ENCODE peak calls at places on chromosomes 1 and 21, in six cellular contexts. E is left ventricle myocardium inferior, N is kidney epithelial cell, K is GM12864, M is OCI-LY7, P is AG04450. O is an unnamed sample.

GRCh38 chr1:152218762-152219436 is 5.1 kb downstream of the HRNR start:
- DNase-seq in E (no peak), M (no peak), P (no peak), K (no peak), N (no peak), O (no peak)

GRCh38 chr1:181541947-181542346 is 58.6 kb downstream of the CACNA1E start:
- DNase-seq in N (no peak), E (no peak), P (no peak), K (no peak), M (no peak), O (no peak)

GRCh38 chr1:53584446-53585102 is 125.4 kb downstream of the DMRTB1 start:
- DNase-seq in E (no peak), N (no peak), K (no peak), P (no peak), M (peak), O (no peak)

GRCh38 chr1:200118779-200119505 is 91.4 kb downstream of the NR5A2 start:
- DNase-seq in M (peak), E (no peak), N (no peak), P (no peak), K (no peak), O (no peak)

GRCh38 chr1:210232524-210233215 is at the start of gene SERTAD4:
- DNase-seq in K (no peak), M (no peak), N (no peak), P (no peak), E (peak), O (no peak)

GRCh38 chr1:160078392-160079195 is 2.7 kb upstream of the KCNJ9 start:
- DNase-seq in P (no peak), K (no peak), E (no peak), M (peak), N (no peak), O (no peak)

GRCh38 chr1:106986603-106987002 is 69.9 kb upstream of the PRMT6 start:
- DNase-seq in K (no peak), M (no peak), N (no peak), E (no peak), P (no peak), O (no peak)

GRCh38 chr1:49333946-49334345 is 557.3 kb upstream of the BEND5 start:
- DNase-seq in N (no peak), M (no peak), E (no peak), P (no peak), K (no peak), O (no peak)

GRCh38 chr21:37001446-37001845 is 5.1 kb upstream of the RIPPLY3 start:
- DNase-seq in M (no peak), E (no peak), P (no peak), K (no peak), N (no peak), O (no peak)

GRCh38 chr1:226098870-226099832 is 36.6 kb downstream of the H3-3A start:
- DNase-seq in K (no peak), P (no peak), N (no peak), E (no peak), M (no peak), O (no peak)

GRCh38 chr1:229557913-229558414 is 543 bp downstream of the ABCB10 start:
- DNase-seq in P (no peak), N (no peak), E (peak), K (no peak), M (peak), O (no peak)

GRCh38 chr1:245837741-245838140 is 669.3 kb downstream of the SMYD3 start:
- DNase-seq in K (no peak), N (peak), E (no peak), P (no peak), M (no peak), O (no peak)

GRCh38 chr1:31977361-31978131 is 36.1 kb upstream of the KHDRBS1 start:
- DNase-seq in N (no peak), M (peak), P (peak), E (no peak), K (no peak), O (no peak)

GRCh38 chr21:23488245-23488644 is 2119.0 kb downstream of the MRPL39 start:
- DNase-seq in M (no peak), E (no peak), K (no peak), N (no peak), P (no peak), O (no peak)

GRCh38 chr1:25148673-25149300 is 83.5 kb downstream of the SYF2 start:
- DNase-seq in P (no peak), M (peak), K (peak), N (no peak), E (no peak), O (no peak)

GRCh38 chr21:41482321-41482720 is 25.6 kb downstream of the TMPRSS2 start:
- DNase-seq in P (peak), M (no peak), K (no peak), E (no peak), N (no peak), O (no peak)

GRCh38 chr1:223702735-223703667 is 9.3 kb upstream of the CAPN2 start:
- DNase-seq in E (no peak), M (no peak), N (no peak), K (no peak), P (no peak), O (no peak)

GRCh38 chr1:210629276-210629675 is 300.6 kb downstream of the HHAT start:
- DNase-seq in P (no peak), M (no peak), K (no peak), E (no peak), N (no peak), O (no peak)

GRCh38 chr1:221708076-221708571 is 33.8 kb downstream of the DUSP10 start:
- DNase-seq in M (no peak), K (peak), N (no peak), P (no peak), E (no peak), O (no peak)

GRCh38 chr1:160838876-160839275 is 23.8 kb downstream of the CD244 start:
- DNase-seq in K (no peak), M (no peak), N (no peak), P (no peak), E (no peak), O (no peak)

GRCh38 chr1:20359451-20360330 is 69.0 kb downstream of the VWA5B1 start:
- DNase-seq in N (no peak), M (peak), E (no peak), P (no peak), K (no peak), O (no peak)

GRCh38 chr1:41160498-41161110 is 81.5 kb downstream of the SCMH1 start:
- DNase-seq in E (no peak), P (no peak), M (no peak), N (no peak), K (no peak), O (no peak)

GRCh38 chr1:237864338-237865244 is 26.1 kb downstream of the ZP4 start:
- DNase-seq in M (no peak), K (no peak), E (peak), P (no peak), N (peak), O (peak)

GRCh38 chr1:162690672-162691434 is 58.6 kb downstream of the DDR2 start:
- DNase-seq in M (no peak), E (peak), P (peak), K (no peak), N (no peak), O (no peak)

GRCh38 chr1:46466477-46467182 is 23.0 kb upstream of the DMBX1 start:
- DNase-seq in E (peak), K (no peak), P (no peak), M (no peak), N (no peak), O (no peak)

GRCh38 chr1:115299266-115299665 is 38.8 kb downstream of the NGF start:
- DNase-seq in E (no peak), K (no peak), P (no peak), N (no peak), M (no peak), O (no peak)

GRCh38 chr1:171597203-171597602 is 24.8 kb upstream of the MYOCOS start:
- DNase-seq in M (no peak), E (no peak), K (no peak), N (no peak), P (no peak), O (no peak)

GRCh38 chr1:236141447-236142357 is 637 bp upstream of the GPR137B start:
- DNase-seq in E (no peak), P (no peak), M (peak), K (no peak), N (no peak), O (no peak)

GRCh38 chr1:184513966-184514365 is 127.1 kb downstream of the C1orf21 start:
- DNase-seq in E (no peak), N (peak), P (no peak), K (no peak), M (no peak), O (peak)

GRCh38 chr1:166927701-166928100 is 47.6 kb downstream of the ILDR2 start:
- DNase-seq in M (no peak), N (no peak), E (no peak), K (no peak), P (no peak), O (no peak)

GRCh38 chr1:7224644-7225043 is 439.4 kb downstream of the CAMTA1 start:
- DNase-seq in M (no peak), N (no peak), K (no peak), E (no peak), P (no peak), O (no peak)

GRCh38 chr1:119784127-119784781 is 15.5 kb upstream of the HMGCS2 start:
- DNase-seq in E (peak), K (no peak), M (no peak), P (no peak), N (no peak), O (no peak)

GRCh38 chr1:6961905-6962304 is 176.7 kb downstream of the CAMTA1 start:
- DNase-seq in E (no peak), N (no peak), K (no peak), M (no peak), P (no peak), O (no peak)

GRCh38 chr1:94658221-94658620 is 116.7 kb upstream of the F3 start:
- DNase-seq in N (no peak), E (peak), K (no peak), P (no peak), M (no peak), O (no peak)

GRCh38 chr1:228344631-228345072 is 62.0 kb downstream of the TRIM11 start:
- DNase-seq in P (no peak), M (no peak), N (no peak), K (no peak), E (peak), O (no peak)

GRCh38 chr1:237032029-237032428 is 10.0 kb upstream of the RYR2 start:
- DNase-seq in E (no peak), M (no peak), P (no peak), N (no peak), K (no peak), O (no peak)

GRCh38 chr1:178341218-178341956 is 155.4 kb downstream of the CLEC20A start:
- DNase-seq in P (peak), M (no peak), E (peak), N (peak), K (no peak), O (peak)

GRCh38 chr1:3956527-3957170 is 56.6 kb upstream of the C1orf174 start:
- DNase-seq in P (no peak), M (no peak), E (no peak), K (no peak), N (peak), O (peak)

GRCh38 chr21:37449302-37449937 is 82.8 kb downstream of the DYRK1A start:
- DNase-seq in M (no peak), K (no peak), E (no peak), P (no peak), N (no peak), O (no peak)

GRCh38 chr1:61602663-61603062 is 122.3 kb downstream of the TM2D1 start:
- DNase-seq in E (no peak), M (no peak), P (no peak), K (no peak), N (no peak), O (no peak)

GRCh38 chr21:43355925-43356289 is 71.0 kb downstream of the SIK1 start:
- DNase-seq in K (no peak), E (no peak), P (no peak), M (peak), N (no peak), O (no peak)
- TF ChIP-seq CTCF in K (peak), E (no peak), P (no peak), M (peak), N (no peak), O (no peak)

DNA sequence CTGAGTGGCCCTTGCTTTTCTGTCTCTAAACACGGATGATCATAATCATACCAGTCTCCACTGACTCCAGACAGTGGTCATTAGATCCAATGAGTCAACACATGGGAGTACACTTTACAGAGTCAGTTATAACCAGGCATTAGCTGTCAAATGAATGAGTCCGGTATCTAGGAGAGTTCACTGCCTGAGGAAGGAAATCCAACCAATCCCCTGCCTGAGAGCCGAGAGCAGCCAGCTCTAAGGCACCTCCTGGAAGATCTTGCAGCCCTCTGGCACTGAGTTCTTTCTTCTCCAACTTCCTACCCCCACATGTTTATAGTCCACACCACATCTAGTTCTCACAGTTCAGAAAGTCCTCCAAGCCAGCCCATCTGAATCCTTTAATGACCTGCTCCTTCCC is 29.4 kb upstream of the RBM15 start:
- DNase-seq in K (no peak), N (peak), E (no peak), M (no peak), P (peak), O (no peak)
- TF ChIP-seq CTCF in K (no peak), N (peak), E (no peak), M (no peak), P (peak), O (peak)

GRCh38 chr1:214549604-214550338 is 1.6 kb downstream of the PTPN14 start:
- DNase-seq in E (no peak), N (no peak), P (no peak), K (no peak), M (no peak), O (no peak)
- TF ChIP-seq CTCF in E (peak), N (peak), P (peak), K (no peak), M (no peak), O (peak)

DNA sequence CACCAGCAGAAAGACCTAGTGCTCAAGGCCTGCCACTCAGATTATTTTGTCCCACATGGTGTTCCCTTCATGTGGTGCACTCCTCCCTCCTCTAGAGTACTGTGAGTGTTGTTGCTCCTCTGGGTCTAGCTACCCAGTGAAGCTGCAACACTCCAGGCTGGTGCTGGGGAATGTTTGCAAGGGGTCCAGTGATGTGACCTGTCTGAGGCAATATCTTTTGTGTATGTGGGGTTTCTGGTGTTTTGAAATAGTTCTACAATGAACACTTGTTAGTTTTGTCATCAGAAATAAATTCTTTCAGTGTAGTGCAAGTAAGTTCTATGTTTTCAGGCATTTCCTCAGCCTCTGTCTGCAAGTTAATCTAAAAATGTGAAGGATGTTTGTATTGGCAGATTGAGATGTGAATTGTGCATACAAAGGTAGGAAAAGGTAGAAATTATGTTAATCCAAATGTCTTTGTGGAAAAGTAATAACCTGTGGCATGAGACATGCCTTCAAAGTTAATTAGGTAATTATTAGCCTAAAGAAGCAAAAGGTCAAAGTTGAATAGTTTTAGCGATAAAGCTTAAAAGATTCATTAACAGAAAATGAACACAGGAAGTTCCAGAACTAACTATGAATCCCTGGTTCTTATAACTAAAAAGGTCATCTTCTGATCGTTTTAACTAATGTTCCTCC is 616.8 kb downstream of the LTN1 start:
- DNase-seq in E (no peak), K (no peak), N (no peak), M (no peak), P (peak), O (peak)
- TF ChIP-seq CTCF in E (no peak), K (no peak), N (no peak), M (no peak), P (no peak), O (no peak)

GRCh38 chr21:39951183-39952101 is 84.2 kb downstream of the PCP4 start:
- DNase-seq in K (no peak), P (no peak), E (no peak), M (no peak), N (no peak), O (no peak)

GRCh38 chr21:39955326-39955725 is 88.1 kb downstream of the PCP4 start:
- DNase-seq in P (no peak), K (no peak), E (no peak), N (no peak), M (no peak), O (no peak)

GRCh38 chr21:39956586-39956985 is 89.3 kb downstream of the PCP4 start:
- DNase-seq in N (no peak), M (no peak), P (no peak), E (no peak), K (no peak), O (no peak)

GRCh38 chr21:39952265-39952664 is 85.0 kb downstream of the PCP4 start:
- DNase-seq in E (no peak), N (no peak), M (no peak), K (no peak), P (no peak), O (no peak)

DNA sequence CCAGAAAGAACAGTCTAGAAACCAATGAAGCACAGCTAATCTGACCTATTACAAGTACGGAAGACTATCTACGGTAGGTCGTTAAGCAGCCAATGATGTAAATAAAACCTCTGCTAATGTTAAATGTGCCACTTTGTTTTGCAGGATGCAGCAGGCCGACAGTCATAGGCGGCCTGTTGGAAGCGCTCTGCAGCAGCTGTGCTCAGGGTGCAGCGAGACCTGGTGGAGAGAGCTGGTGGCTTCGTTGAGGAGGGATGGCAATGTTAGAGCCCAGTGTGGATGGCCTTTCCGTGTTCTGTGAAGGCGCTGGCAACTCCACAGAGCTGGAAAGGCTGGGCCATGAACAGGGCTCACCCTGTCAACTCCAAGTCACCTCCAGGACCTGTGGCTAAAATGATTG is 87.3 kb downstream of the PCP4 start:
- DNase-seq in N (no peak), M (no peak), P (no peak), E (no peak), K (no peak), O (no peak)
- TF ChIP-seq CTCF in N (no peak), M (no peak), P (no peak), E (no peak), K (no peak), O (no peak)

DNA sequence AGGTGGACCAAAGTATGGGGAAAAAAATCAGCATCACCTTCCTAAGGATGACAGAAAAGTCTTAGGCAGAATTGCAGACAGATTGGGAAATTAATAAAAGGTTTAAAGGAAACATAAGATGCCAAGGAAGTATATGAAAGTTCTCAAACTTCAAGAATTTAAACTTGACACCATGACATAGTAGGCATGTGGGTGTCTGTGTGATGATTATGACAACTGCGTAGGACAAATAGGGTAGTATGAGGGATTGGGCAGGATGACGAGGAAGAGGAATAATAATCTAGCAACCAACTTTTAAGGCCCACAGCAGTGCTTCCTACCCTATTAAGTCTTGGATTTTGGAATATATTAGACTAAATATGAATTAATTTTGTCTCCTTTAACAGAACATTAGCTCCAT is 52.4 kb downstream of the HNRNPR start:
- DNase-seq in E (no peak), P (no peak), M (no peak), K (no peak), N (no peak), O (no peak)
- TF ChIP-seq CTCF in E (no peak), P (no peak), M (no peak), K (no peak), N (no peak), O (no peak)

O was measured in epithelial cell of proximal tubule.